ENCODE peak calls at places on chromosome 5, in six cellular contexts. G is IMR-90; R is right lobe of liver; D is spleen; K is psoas muscle; I is CD8-positive, alpha-beta T cell. U is an unnamed sample.
A peak's percentile ranks its signal among the peaks of the same experiment; 100 is the strongest.

GRCh38 chr5:65961644-65962043 is 35.3 kb downstream of the ERBIN start:
- DNase-seq in G (peak; percentile 79), K (no peak), D (no peak), R (no peak), I (no peak), U (no peak)

GRCh38 chr5:89338935-89339334 is 456.0 kb upstream of the MEF2C start:
- DNase-seq in G (peak; percentile 28), R (no peak), I (no peak), D (no peak), K (no peak), U (no peak)

GRCh38 chr5:35853652-35854051 is 3.0 kb upstream of the IL7R start:
- DNase-seq in G (no peak), K (peak; percentile 15), I (peak; percentile 72), R (no peak), D (no peak), U (peak; percentile 55)

GRCh38 chr5:180335614-180336233 is 17.4 kb downstream of the GFPT2 start:
- DNase-seq in D (peak; percentile 64), I (no peak), G (no peak), R (no peak), K (no peak), U (no peak)

GRCh38 chr5:43396762-43397304 is 15.4 kb downstream of the CCL28 start:
- DNase-seq in I (peak; percentile 63), D (peak; percentile 92), R (peak; percentile 77), K (peak; percentile 27), G (no peak), U (peak; percentile 68)

GRCh38 chr5:139181835-139182452 is 16.2 kb downstream of the SIL1 start:
- DNase-seq in I (no peak), K (no peak), R (no peak), G (peak; percentile 66), D (no peak), U (no peak)

GRCh38 chr5:164051745-164052144 is 546.3 kb downstream of the MAT2B start:
- DNase-seq in I (no peak), G (peak; percentile 64), D (no peak), R (no peak), K (no peak), U (no peak)

GRCh38 chr5:56900858-56901578 is 8.4 kb upstream of the SETD9 start:
- DNase-seq in D (no peak), G (peak; percentile 38), K (no peak), R (no peak), I (peak; percentile 32), U (no peak)

GRCh38 chr5:149429839-149430721 is 51.0 kb upstream of the IL17B start:
- DNase-seq in I (no peak), G (no peak), K (peak; percentile 58), R (peak; percentile 70), D (peak; percentile 83), U (no peak)

GRCh38 chr5:95600557-95600956 is 19.3 kb upstream of the GPR150 start:
- DNase-seq in K (no peak), I (no peak), R (no peak), G (peak; percentile 82), D (no peak), U (no peak)

GRCh38 chr5:53095931-53096525 is 13.5 kb downstream of the MOCS2 start:
- DNase-seq in D (no peak), I (peak; percentile 74), K (peak; percentile 24), G (peak; percentile 75), R (no peak), U (peak; percentile 82)

GRCh38 chr5:126456217-126456616 is 33.0 kb downstream of the GRAMD2B start:
- DNase-seq in D (no peak), G (no peak), R (no peak), I (no peak), K (no peak), U (no peak)

GRCh38 chr5:69049151-69049550 is 44.7 kb upstream of the SLC30A5 start:
- DNase-seq in G (no peak), D (no peak), K (no peak), I (no peak), R (no peak), U (no peak)

GRCh38 chr5:175248416-175248905 is 195.5 kb downstream of the DRD1 start:
- DNase-seq in K (no peak), D (no peak), R (no peak), I (no peak), G (no peak), U (no peak)

GRCh38 chr5:368162-369084 is 46.9 kb downstream of the AHRR start:
- DNase-seq in I (peak; percentile 10), G (peak; percentile 98), R (peak; percentile 40), D (peak; percentile 78), K (no peak), U (peak; percentile 30)

GRCh38 chr5:80083115-80083890 is 48.2 kb downstream of the THBS4 start:
- DNase-seq in I (peak; percentile 17), D (no peak), G (peak; percentile 72), K (no peak), R (no peak), U (no peak)

GRCh38 chr5:134555889-134556311 is 30.4 kb downstream of the JADE2 start:
- DNase-seq in R (no peak), G (peak; percentile 68), I (peak; percentile 81), K (peak; percentile 72), D (peak; percentile 92), U (no peak)

GRCh38 chr5:611731-612486 is at the start of gene CEP72:
- DNase-seq in I (peak; percentile 92), K (peak; percentile 93), D (peak; percentile 98), G (peak; percentile 76), R (peak; percentile 95), U (peak; percentile 94)

GRCh38 chr5:10892135-10892910 is 131.3 kb upstream of the DAP start:
- DNase-seq in G (no peak), K (no peak), D (no peak), R (no peak), I (no peak), U (no peak)

GRCh38 chr5:27702339-27702820 is 664.0 kb upstream of the CDH9 start:
- DNase-seq in I (no peak), R (no peak), G (no peak), K (no peak), D (no peak), U (no peak)

GRCh38 chr5:68369436-68370125 is 154.0 kb downstream of the PIK3R1 start:
- DNase-seq in D (no peak), G (no peak), I (peak; percentile 28), K (no peak), R (no peak), U (peak; percentile 44)

GRCh38 chr5:178368278-178368677 is 135.7 kb upstream of the PHYKPL start:
- DNase-seq in G (no peak), K (no peak), D (peak; percentile 21), I (no peak), R (peak; percentile 1), U (no peak)

GRCh38 chr5:119275873-119276214 is 80.0 kb upstream of the TNFAIP8 start:
- DNase-seq in R (no peak), I (no peak), K (no peak), G (no peak), D (no peak), U (no peak)

GRCh38 chr5:115843444-115844130 is 1.9 kb downstream of the AP3S1 start:
- DNase-seq in R (no peak), I (no peak), D (no peak), G (no peak), K (no peak), U (no peak)

GRCh38 chr5:132464155-132464939 is 26.2 kb downstream of the IRF1 start:
- DNase-seq in R (peak; percentile 66), K (no peak), D (peak; percentile 87), G (no peak), I (peak; percentile 46), U (no peak)

GRCh38 chr5:150492621-150493020 is 15.3 kb upstream of the NDST1 start:
- DNase-seq in I (no peak), D (no peak), R (no peak), K (no peak), G (peak; percentile 87), U (no peak)

GRCh38 chr5:133193794-133194193 is 142.0 kb downstream of the HSPA4 start:
- DNase-seq in K (no peak), G (no peak), D (no peak), R (no peak), I (no peak), U (no peak)

GRCh38 chr5:64883912-64884311 is 115.2 kb downstream of the CWC27 start:
- DNase-seq in G (peak; percentile 28), K (no peak), R (no peak), D (no peak), I (no peak), U (no peak)

DNA sequence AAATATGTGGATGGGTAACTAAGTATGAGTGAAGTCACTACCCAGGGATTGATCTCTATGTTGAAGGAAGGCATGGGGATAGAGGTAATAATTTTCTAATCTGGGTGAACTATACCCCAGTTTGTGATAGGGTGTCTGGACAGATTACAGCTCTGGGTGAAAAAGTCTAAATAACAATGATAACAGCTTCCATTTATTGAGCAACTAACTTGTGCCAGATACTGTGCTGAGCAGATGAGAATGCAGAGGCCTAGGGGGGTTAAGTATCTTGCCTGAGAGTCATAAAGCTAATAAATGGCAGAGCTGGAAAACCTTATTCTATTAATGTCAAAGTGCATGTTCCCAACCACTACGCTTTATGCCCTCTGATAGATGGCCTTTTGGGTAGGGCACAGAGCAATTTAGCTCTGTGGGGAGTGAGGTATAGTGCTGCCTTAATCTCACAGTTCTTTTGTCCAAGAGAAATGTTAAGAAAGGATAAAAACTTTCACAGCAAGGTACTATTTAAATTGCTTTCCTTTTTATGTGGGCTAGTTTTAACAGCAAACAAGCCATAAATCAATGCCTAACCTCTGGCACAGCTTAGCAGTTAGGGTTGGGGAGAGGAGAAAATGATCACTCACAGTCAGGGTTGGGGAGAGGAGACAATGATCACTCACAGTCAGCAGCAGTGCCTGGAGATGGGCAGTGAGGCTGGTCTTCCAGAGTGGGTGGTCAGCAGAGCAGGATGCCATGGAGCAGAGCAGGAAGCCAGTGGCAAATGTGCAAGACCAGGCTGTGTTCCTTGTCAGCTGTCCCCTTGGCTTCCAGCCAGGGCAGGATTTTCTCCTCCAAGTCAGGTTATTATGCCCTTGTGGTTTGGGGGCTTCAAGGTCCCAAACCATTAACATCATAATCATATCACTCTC is 187.0 kb downstream of the CARTPT start:
- DNase-seq in I (no peak), K (no peak), G (no peak), R (no peak), D (no peak), U (no peak)
- H3K4me3 ChIP-seq in I (no peak overlapping the region), K (no peak overlapping the region), G (no peak overlapping the region), R (no peak overlapping the region), D (no peak overlapping the region), U (no peak overlapping the region)

DNA sequence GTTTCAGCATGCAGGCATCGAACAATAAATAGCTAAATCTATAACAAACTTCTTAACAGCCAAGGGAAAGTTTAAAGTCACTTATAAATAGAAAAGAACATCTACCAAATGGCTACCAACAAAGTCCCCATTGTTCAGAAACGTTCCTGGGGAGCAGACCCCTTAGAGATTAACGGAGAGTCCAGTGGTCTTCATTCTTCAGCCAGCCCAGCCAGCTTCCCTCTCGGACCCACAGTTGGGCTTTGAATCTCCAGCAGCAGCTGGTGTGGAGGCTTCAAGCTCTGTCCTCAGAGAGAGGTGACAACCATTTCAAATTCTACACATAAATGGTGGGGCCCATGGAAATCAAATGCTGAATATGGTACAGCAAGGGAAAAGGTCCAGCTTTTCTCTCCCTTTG is 11.2 kb downstream of the ENC1 start:
- DNase-seq in D (no peak), G (no peak), I (no peak), K (no peak), R (no peak), U (no peak)
- H3K4me1 ChIP-seq in D (peaks cover 24% of the 10 kb centered on the region), G (peaks cover 26% of the 10 kb centered on the region), I (peaks cover 28% of the 10 kb centered on the region), K (peaks cover 8% of the 10 kb centered on the region), R (no peaks in the 10 kb centered on the region), U (peaks cover 27% of the 10 kb centered on the region)

GRCh38 chr5:32038537-32038936 is 135.6 kb downstream of the GOLPH3 start:
- DNase-seq in K (no peak), I (no peak), R (no peak), D (no peak), G (no peak), U (no peak)
- TF ChIP-seq CTCF in K (no peak), I (no peak), R (no peak), D (no peak), G (no peak), U (no peak)

GRCh38 chr5:142845402-142845901 is 75.3 kb downstream of the ARHGAP26 start:
- DNase-seq in I (no peak), K (no peak), R (no peak), G (no peak), D (no peak), U (no peak)
- H3K4me3 ChIP-seq in I (no peak overlapping the region), K (no peak overlapping the region), R (no peak overlapping the region), G (no peak overlapping the region), D (no peak overlapping the region), U (no peak overlapping the region)

U was measured in mucosa of descending colon.